ENCODE peak calls at places on chromosome X, in five cellular contexts. One of them, this sample, is unnamed.

GRCh38 chrX:31367816-31368215 is 296.0 kb upstream of the FTHL17 start:
- DNase-seq in left colon: no peak
- DNase-seq in IMR-90: no peak
- DNase-seq in progenitor cell of endocrine pancreas: no peak
- DNase-seq in left ventricle myocardium inferior: no peak
- DNase-seq in this sample: no peak

GRCh38 chrX:23228950-23229448 is 105.7 kb upstream of the PTCHD1 start:
- DNase-seq in progenitor cell of endocrine pancreas: no peak
- DNase-seq in IMR-90: no peak
- DNase-seq in left colon: no peak
- DNase-seq in left ventricle myocardium inferior: no peak
- DNase-seq in this sample: no peak

GRCh38 chrX:9367437-9367836 is 97.4 kb upstream of the TBL1X start:
- DNase-seq in IMR-90: no peak
- DNase-seq in left ventricle myocardium inferior: no peak
- DNase-seq in progenitor cell of endocrine pancreas: no peak
- DNase-seq in left colon: no peak
- DNase-seq in this sample: no peak

GRCh38 chrX:843306-843705 is 212.7 kb downstream of the SHOX start:
- DNase-seq in IMR-90: no peak
- DNase-seq in left ventricle myocardium inferior: no peak
- DNase-seq in progenitor cell of endocrine pancreas: no peak
- DNase-seq in left colon: no peak
- DNase-seq in this sample: no peak

GRCh38 chrX:153450114-153450948 is 4.5 kb upstream of the TREX2 start:
- DNase-seq in progenitor cell of endocrine pancreas: no peak
- DNase-seq in IMR-90: no peak
- DNase-seq in left colon: no peak
- DNase-seq in left ventricle myocardium inferior: no peak
- DNase-seq in this sample: no peak

GRCh38 chrX:130028196-130028595 is 45.8 kb downstream of the BCORL1 start:
- DNase-seq in IMR-90: peak; percentile 39
- DNase-seq in left colon: no peak
- DNase-seq in progenitor cell of endocrine pancreas: no peak
- DNase-seq in left ventricle myocardium inferior: peak; percentile 35
- DNase-seq in this sample: peak; percentile 57

GRCh38 chrX:71143508-71143907 is 1.1 kb upstream of the NLGN3 start:
- DNase-seq in left colon: no peak
- DNase-seq in left ventricle myocardium inferior: peak; percentile 29
- DNase-seq in IMR-90: peak; percentile 41
- DNase-seq in progenitor cell of endocrine pancreas: no peak
- DNase-seq in this sample: peak; percentile 45

GRCh38 chrX:137342969-137343368 is 223.0 kb upstream of the ZIC3 start:
- DNase-seq in IMR-90: no peak
- DNase-seq in left ventricle myocardium inferior: no peak
- DNase-seq in progenitor cell of endocrine pancreas: no peak
- DNase-seq in left colon: no peak
- DNase-seq in this sample: no peak

GRCh38 chrX:22349116-22349515 is 76.4 kb downstream of the CBLL2 start:
- DNase-seq in progenitor cell of endocrine pancreas: no peak
- DNase-seq in left ventricle myocardium inferior: no peak
- DNase-seq in left colon: no peak
- DNase-seq in IMR-90: peak; percentile 29
- DNase-seq in this sample: no peak

GRCh38 chrX:23896983-23897382 is 10.8 kb downstream of the APOO start:
- DNase-seq in left colon: no peak
- DNase-seq in IMR-90: no peak
- DNase-seq in progenitor cell of endocrine pancreas: no peak
- DNase-seq in left ventricle myocardium inferior: no peak
- DNase-seq in this sample: no peak

GRCh38 chrX:119488749-119489148 is 20.5 kb downstream of the SLC25A5 start:
- DNase-seq in IMR-90: peak; percentile 51
- DNase-seq in left colon: peak; percentile 53
- DNase-seq in progenitor cell of endocrine pancreas: no peak
- DNase-seq in left ventricle myocardium inferior: no peak
- DNase-seq in this sample: peak; percentile 75

GRCh38 chrX:70554081-70554480 is 109.4 kb downstream of the DLG3 start:
- DNase-seq in IMR-90: peak; percentile 28
- DNase-seq in left colon: no peak
- DNase-seq in left ventricle myocardium inferior: no peak
- DNase-seq in progenitor cell of endocrine pancreas: no peak
- DNase-seq in this sample: no peak

GRCh38 chrX:55451626-55451989 is 319 bp upstream of the MAGEH1 start:
- DNase-seq in IMR-90: no peak
- DNase-seq in progenitor cell of endocrine pancreas: no peak
- DNase-seq in left colon: no peak
- DNase-seq in left ventricle myocardium inferior: no peak
- DNase-seq in this sample: no peak

GRCh38 chrX:16469870-16470269 is 180.1 kb upstream of the S100G start:
- DNase-seq in left ventricle myocardium inferior: no peak
- DNase-seq in IMR-90: no peak
- DNase-seq in progenitor cell of endocrine pancreas: no peak
- DNase-seq in left colon: no peak
- DNase-seq in this sample: no peak

GRCh38 chrX:109485470-109486340 is 3.8 kb upstream of the GUCY2F start:
- DNase-seq in progenitor cell of endocrine pancreas: peak; percentile 60
- DNase-seq in IMR-90: peak; percentile 66
- DNase-seq in left colon: peak; percentile 34
- DNase-seq in left ventricle myocardium inferior: peak; percentile 20
- DNase-seq in this sample: peak; percentile 72

GRCh38 chrX:96756491-96756890 is 71.8 kb downstream of the DIAPH2 start:
- DNase-seq in IMR-90: no peak
- DNase-seq in left colon: no peak
- DNase-seq in left ventricle myocardium inferior: no peak
- DNase-seq in progenitor cell of endocrine pancreas: no peak
- DNase-seq in this sample: no peak

GRCh38 chrX:642436-643210 is 12.0 kb downstream of the SHOX start:
- DNase-seq in progenitor cell of endocrine pancreas: peak; percentile 4
- DNase-seq in left colon: no peak
- DNase-seq in IMR-90: no peak
- DNase-seq in left ventricle myocardium inferior: no peak
- DNase-seq in this sample: peak; percentile 17

GRCh38 chrX:115449742-115450141 is 111.2 kb upstream of the PLS3 start:
- DNase-seq in IMR-90: no peak
- DNase-seq in progenitor cell of endocrine pancreas: no peak
- DNase-seq in left colon: no peak
- DNase-seq in left ventricle myocardium inferior: peak; percentile 53
- DNase-seq in this sample: peak; percentile 33

GRCh38 chrX:107571296-107571998 is 56.9 kb upstream of the PRPS1 start:
- DNase-seq in left colon: no peak
- DNase-seq in IMR-90: peak; percentile 91
- DNase-seq in left ventricle myocardium inferior: no peak
- DNase-seq in progenitor cell of endocrine pancreas: no peak
- DNase-seq in this sample: peak; percentile 38

GRCh38 chrX:150704030-150704613 is 10.9 kb downstream of the MTMR1 start:
- DNase-seq in IMR-90: peak; percentile 71
- DNase-seq in left ventricle myocardium inferior: no peak
- DNase-seq in left colon: no peak
- DNase-seq in progenitor cell of endocrine pancreas: no peak
- DNase-seq in this sample: no peak

GRCh38 chrX:87517571-87518141 is at the start of gene KLHL4:
- DNase-seq in progenitor cell of endocrine pancreas: peak; percentile 18
- DNase-seq in left ventricle myocardium inferior: no peak
- DNase-seq in left colon: no peak
- DNase-seq in IMR-90: peak; percentile 74
- DNase-seq in this sample: no peak

GRCh38 chrX:13469963-13470679 is 99.3 kb upstream of the EGFL6 start:
- DNase-seq in IMR-90: peak; percentile 75
- DNase-seq in left colon: no peak
- DNase-seq in progenitor cell of endocrine pancreas: no peak
- DNase-seq in left ventricle myocardium inferior: no peak
- DNase-seq in this sample: no peak

GRCh38 chrX:136057567-136057966 is 72.3 kb downstream of the SLC9A6 start:
- DNase-seq in left ventricle myocardium inferior: no peak
- DNase-seq in IMR-90: no peak
- DNase-seq in left colon: no peak
- DNase-seq in progenitor cell of endocrine pancreas: no peak
- DNase-seq in this sample: no peak

GRCh38 chrX:121733514-121733913 is 686.1 kb downstream of the GLUD2 start:
- DNase-seq in progenitor cell of endocrine pancreas: no peak
- DNase-seq in left ventricle myocardium inferior: no peak
- DNase-seq in left colon: no peak
- DNase-seq in IMR-90: no peak
- DNase-seq in this sample: no peak

GRCh38 chrX:46929439-46930018 is 17.3 kb downstream of the JADE3 start:
- DNase-seq in left ventricle myocardium inferior: no peak
- DNase-seq in left colon: no peak
- DNase-seq in progenitor cell of endocrine pancreas: no peak
- DNase-seq in IMR-90: peak; percentile 67
- DNase-seq in this sample: no peak